ENCODE peak calls at places on chromosomes 7 and 10, in four cellular contexts. One of them, this sample, is unnamed.

GRCh38 chr7:100641463-100641859 is at the start of gene TFR2:
- DNase-seq in T-helper 1 cell: no peak
- DNase-seq in RKO: no peak
- DNase-seq in pons: no peak
- DNase-seq in this sample: no peak

GRCh38 chr10:132047575-132048293 is 18.0 kb upstream of the JAKMIP3 start:
- DNase-seq in T-helper 1 cell: no peak
- DNase-seq in pons: no peak
- DNase-seq in RKO: no peak
- DNase-seq in this sample: no peak

GRCh38 chr7:366171-366916 is 76.4 kb downstream of the FOXL3 start:
- DNase-seq in T-helper 1 cell: no peak
- DNase-seq in RKO: no peak
- DNase-seq in pons: peak
- DNase-seq in this sample: no peak

GRCh38 chr10:102119417-102120141 is 589 bp downstream of the LDB1 start:
- DNase-seq in RKO: no peak
- DNase-seq in T-helper 1 cell: no peak
- DNase-seq in pons: peak
- DNase-seq in this sample: peak

GRCh38 chr10:62805139-62806092 is 896 bp downstream of the ADO start:
- DNase-seq in RKO: peak
- DNase-seq in T-helper 1 cell: no peak
- DNase-seq in pons: no peak
- DNase-seq in this sample: no peak

GRCh38 chr7:926061-927030 is 28.1 kb downstream of the ADAP1 start:
- DNase-seq in RKO: no peak
- DNase-seq in pons: peak
- DNase-seq in T-helper 1 cell: peak
- DNase-seq in this sample: peak

GRCh38 chr10:68053553-68053952 is 21.5 kb downstream of the HERC4 start:
- DNase-seq in T-helper 1 cell: no peak
- DNase-seq in RKO: no peak
- DNase-seq in pons: no peak
- DNase-seq in this sample: no peak

GRCh38 chr10:86868353-86868752 is 89.1 kb downstream of the MMRN2 start:
- DNase-seq in T-helper 1 cell: no peak
- DNase-seq in pons: peak
- DNase-seq in RKO: no peak
- DNase-seq in this sample: peak

GRCh38 chr10:43350686-43351085 is 20.8 kb upstream of the FXYD4 start:
- DNase-seq in pons: no peak
- DNase-seq in T-helper 1 cell: no peak
- DNase-seq in RKO: no peak
- DNase-seq in this sample: no peak

GRCh38 chr7:116732788-116733709 is 61.1 kb downstream of the MET start:
- DNase-seq in RKO: no peak
- DNase-seq in pons: no peak
- DNase-seq in T-helper 1 cell: no peak
- DNase-seq in this sample: no peak

GRCh38 chr7:142569851-142570250 is 179.4 kb upstream of the PRSS1 start:
- DNase-seq in T-helper 1 cell: no peak
- DNase-seq in pons: no peak
- DNase-seq in RKO: no peak
- DNase-seq in this sample: no peak

GRCh38 chr7:101924171-101924570 is 106.7 kb downstream of the CUX1 start:
- DNase-seq in T-helper 1 cell: no peak
- DNase-seq in RKO: peak
- DNase-seq in pons: no peak
- DNase-seq in this sample: no peak

GRCh38 chr7:26964409-26964808 is 100.0 kb upstream of the SKAP2 start:
- DNase-seq in T-helper 1 cell: no peak
- DNase-seq in RKO: no peak
- DNase-seq in pons: no peak
- DNase-seq in this sample: no peak

GRCh38 chr7:85823379-85823778 is 636.5 kb upstream of the SEMA3D start:
- DNase-seq in pons: no peak
- DNase-seq in T-helper 1 cell: no peak
- DNase-seq in RKO: no peak
- DNase-seq in this sample: no peak

GRCh38 chr7:25025218-25025671 is 45.3 kb upstream of the OSBPL3 start:
- DNase-seq in RKO: peak
- DNase-seq in pons: no peak
- DNase-seq in T-helper 1 cell: no peak
- DNase-seq in this sample: no peak

GRCh38 chr7:150657526-150657925 is 25.3 kb upstream of the GIMAP6 start:
- DNase-seq in T-helper 1 cell: no peak
- DNase-seq in pons: no peak
- DNase-seq in RKO: no peak
- DNase-seq in this sample: no peak

GRCh38 chr7:50264908-50265307 is 39.6 kb upstream of the IKZF1 start:
- DNase-seq in T-helper 1 cell: no peak
- DNase-seq in RKO: no peak
- DNase-seq in pons: no peak
- DNase-seq in this sample: no peak

This sample was measured in hippocampal formation.